ENCODE peak calls at places on chromosomes 2 and 18, in nine cellular contexts. One of them, this sample, is unnamed.

GRCh38 chr2:209456489-209456888 is 32.6 kb downstream of the MAP2 start:
- DNase-seq in neural progenitor cell: no peak
- DNase-seq in coronary artery: no peak
- DNase-seq in cardiac muscle cell: no peak
- DNase-seq in GM12865: no peak
- DNase-seq in endothelial cell: no peak
- DNase-seq in astrocyte of the spinal cord: no peak
- DNase-seq in chondrocyte: no peak
- DNase-seq in foreskin fibroblast: no peak
- DNase-seq in this sample: no peak

GRCh38 chr18:75075016-75075305 is 134.0 kb downstream of the PTGR3 start:
- DNase-seq in neural progenitor cell: no peak
- DNase-seq in coronary artery: no peak
- DNase-seq in cardiac muscle cell: no peak
- DNase-seq in GM12865: no peak
- DNase-seq in endothelial cell: no peak
- DNase-seq in astrocyte of the spinal cord: no peak
- DNase-seq in chondrocyte: no peak
- DNase-seq in foreskin fibroblast: no peak
- DNase-seq in this sample: no peak

GRCh38 chr18:61551586-61551985 is 218.4 kb downstream of the CDH20 start:
- DNase-seq in neural progenitor cell: peak
- DNase-seq in coronary artery: no peak
- DNase-seq in cardiac muscle cell: peak
- DNase-seq in GM12865: peak
- DNase-seq in endothelial cell: peak
- DNase-seq in astrocyte of the spinal cord: peak
- DNase-seq in chondrocyte: no peak
- DNase-seq in foreskin fibroblast: peak
- DNase-seq in this sample: peak

GRCh38 chr2:10457846-10458563 is 9.9 kb upstream of the ODC1 start:
- DNase-seq in neural progenitor cell: no peak
- DNase-seq in coronary artery: no peak
- DNase-seq in cardiac muscle cell: peak
- DNase-seq in GM12865: no peak
- DNase-seq in endothelial cell: no peak
- DNase-seq in astrocyte of the spinal cord: peak
- DNase-seq in chondrocyte: no peak
- DNase-seq in foreskin fibroblast: peak
- DNase-seq in this sample: no peak

GRCh38 chr2:164561991-164562390 is 59.3 kb downstream of the GRB14 start:
- DNase-seq in neural progenitor cell: no peak
- DNase-seq in coronary artery: no peak
- DNase-seq in cardiac muscle cell: no peak
- DNase-seq in GM12865: no peak
- DNase-seq in endothelial cell: no peak
- DNase-seq in astrocyte of the spinal cord: no peak
- DNase-seq in chondrocyte: no peak
- DNase-seq in foreskin fibroblast: no peak
- DNase-seq in this sample: no peak

GRCh38 chr2:3628241-3628679 is 29.7 kb upstream of the ALLC start:
- DNase-seq in neural progenitor cell: no peak
- DNase-seq in coronary artery: peak
- DNase-seq in cardiac muscle cell: no peak
- DNase-seq in GM12865: no peak
- DNase-seq in endothelial cell: no peak
- DNase-seq in astrocyte of the spinal cord: no peak
- DNase-seq in chondrocyte: peak
- DNase-seq in foreskin fibroblast: no peak
- DNase-seq in this sample: no peak

GRCh38 chr2:241225983-241226382 is 37.5 kb downstream of the ANO7 start:
- DNase-seq in neural progenitor cell: no peak
- DNase-seq in coronary artery: no peak
- DNase-seq in cardiac muscle cell: no peak
- DNase-seq in GM12865: no peak
- DNase-seq in endothelial cell: no peak
- DNase-seq in astrocyte of the spinal cord: no peak
- DNase-seq in chondrocyte: peak
- DNase-seq in foreskin fibroblast: no peak
- DNase-seq in this sample: no peak

GRCh38 chr2:226981731-226982373 is 146.0 kb downstream of the RHBDD1 start:
- DNase-seq in neural progenitor cell: no peak
- DNase-seq in coronary artery: no peak
- DNase-seq in cardiac muscle cell: peak
- DNase-seq in GM12865: no peak
- DNase-seq in endothelial cell: no peak
- DNase-seq in astrocyte of the spinal cord: no peak
- DNase-seq in chondrocyte: no peak
- DNase-seq in foreskin fibroblast: no peak
- DNase-seq in this sample: no peak

GRCh38 chr18:24228661-24229053 is 89.8 kb downstream of the CABYR start:
- DNase-seq in neural progenitor cell: no peak
- DNase-seq in coronary artery: no peak
- DNase-seq in cardiac muscle cell: no peak
- DNase-seq in GM12865: no peak
- DNase-seq in endothelial cell: no peak
- DNase-seq in astrocyte of the spinal cord: no peak
- DNase-seq in chondrocyte: no peak
- DNase-seq in foreskin fibroblast: no peak
- DNase-seq in this sample: peak

GRCh38 chr2:173898178-173898668 is 67.0 kb downstream of the SP3 start:
- DNase-seq in neural progenitor cell: no peak
- DNase-seq in coronary artery: no peak
- DNase-seq in cardiac muscle cell: no peak
- DNase-seq in GM12865: peak
- DNase-seq in endothelial cell: no peak
- DNase-seq in astrocyte of the spinal cord: no peak
- DNase-seq in chondrocyte: no peak
- DNase-seq in foreskin fibroblast: no peak
- DNase-seq in this sample: no peak

GRCh38 chr2:148874868-148875341 is at the start of gene KIF5C:
- DNase-seq in neural progenitor cell: peak
- DNase-seq in coronary artery: no peak
- DNase-seq in cardiac muscle cell: peak
- DNase-seq in GM12865: peak
- DNase-seq in endothelial cell: peak
- DNase-seq in astrocyte of the spinal cord: peak
- DNase-seq in chondrocyte: no peak
- DNase-seq in foreskin fibroblast: peak
- DNase-seq in this sample: peak

GRCh38 chr2:42138163-42139016 is 30.8 kb upstream of the EML4 start:
- DNase-seq in neural progenitor cell: no peak
- DNase-seq in coronary artery: no peak
- DNase-seq in cardiac muscle cell: peak
- DNase-seq in GM12865: no peak
- DNase-seq in endothelial cell: no peak
- DNase-seq in astrocyte of the spinal cord: peak
- DNase-seq in chondrocyte: no peak
- DNase-seq in foreskin fibroblast: peak
- DNase-seq in this sample: peak

GRCh38 chr2:188291142-188291616 is 495 bp upstream of the GULP1 start:
- DNase-seq in neural progenitor cell: peak
- DNase-seq in coronary artery: no peak
- DNase-seq in cardiac muscle cell: peak
- DNase-seq in GM12865: no peak
- DNase-seq in endothelial cell: peak
- DNase-seq in astrocyte of the spinal cord: peak
- DNase-seq in chondrocyte: no peak
- DNase-seq in foreskin fibroblast: peak
- DNase-seq in this sample: peak

GRCh38 chr2:231386446-231386845 is 9.1 kb upstream of the B3GNT7 start:
- DNase-seq in neural progenitor cell: no peak
- DNase-seq in coronary artery: no peak
- DNase-seq in cardiac muscle cell: peak
- DNase-seq in GM12865: no peak
- DNase-seq in endothelial cell: no peak
- DNase-seq in astrocyte of the spinal cord: peak
- DNase-seq in chondrocyte: no peak
- DNase-seq in foreskin fibroblast: peak
- DNase-seq in this sample: no peak

GRCh38 chr2:197248001-197248401 is 62.6 kb downstream of the ANKRD44 start:
- DNase-seq in neural progenitor cell: no peak
- DNase-seq in coronary artery: no peak
- DNase-seq in cardiac muscle cell: no peak
- DNase-seq in GM12865: no peak
- DNase-seq in endothelial cell: no peak
- DNase-seq in astrocyte of the spinal cord: no peak
- DNase-seq in chondrocyte: no peak
- DNase-seq in foreskin fibroblast: no peak
- DNase-seq in this sample: no peak
- TF ChIP-seq CTCF in neural progenitor cell: no peak
- TF ChIP-seq CTCF in coronary artery: no peak
- TF ChIP-seq CTCF in cardiac muscle cell: no peak
- TF ChIP-seq CTCF in GM12865: no peak
- TF ChIP-seq CTCF in endothelial cell: no peak
- TF ChIP-seq CTCF in astrocyte of the spinal cord: no peak
- TF ChIP-seq CTCF in chondrocyte: no peak
- TF ChIP-seq CTCF in foreskin fibroblast: no peak
- TF ChIP-seq CTCF in this sample: no peak

GRCh38 chr2:204625135-204625534 is 79.9 kb downstream of the PARD3B start:
- DNase-seq in neural progenitor cell: peak
- DNase-seq in coronary artery: no peak
- DNase-seq in cardiac muscle cell: no peak
- DNase-seq in GM12865: peak
- DNase-seq in endothelial cell: no peak
- DNase-seq in astrocyte of the spinal cord: no peak
- DNase-seq in chondrocyte: no peak
- DNase-seq in foreskin fibroblast: no peak
- DNase-seq in this sample: peak
- TF ChIP-seq CTCF in neural progenitor cell: peak
- TF ChIP-seq CTCF in coronary artery: no peak
- TF ChIP-seq CTCF in cardiac muscle cell: no peak
- TF ChIP-seq CTCF in GM12865: no peak
- TF ChIP-seq CTCF in endothelial cell: no peak
- TF ChIP-seq CTCF in astrocyte of the spinal cord: no peak
- TF ChIP-seq CTCF in chondrocyte: peak
- TF ChIP-seq CTCF in foreskin fibroblast: peak
- TF ChIP-seq CTCF in this sample: peak

GRCh38 chr2:47870668-47871540 is 35.4 kb downstream of the FBXO11 start:
- DNase-seq in neural progenitor cell: no peak
- DNase-seq in coronary artery: no peak
- DNase-seq in cardiac muscle cell: no peak
- DNase-seq in GM12865: no peak
- DNase-seq in endothelial cell: no peak
- DNase-seq in astrocyte of the spinal cord: no peak
- DNase-seq in chondrocyte: no peak
- DNase-seq in foreskin fibroblast: peak
- DNase-seq in this sample: no peak

GRCh38 chr2:47864566-47864965 is 41.7 kb downstream of the FBXO11 start:
- DNase-seq in neural progenitor cell: no peak
- DNase-seq in coronary artery: no peak
- DNase-seq in cardiac muscle cell: no peak
- DNase-seq in GM12865: no peak
- DNase-seq in endothelial cell: no peak
- DNase-seq in astrocyte of the spinal cord: no peak
- DNase-seq in chondrocyte: no peak
- DNase-seq in foreskin fibroblast: no peak
- DNase-seq in this sample: no peak

GRCh38 chr2:47869859-47870258 is 36.4 kb downstream of the FBXO11 start:
- DNase-seq in neural progenitor cell: peak
- DNase-seq in coronary artery: no peak
- DNase-seq in cardiac muscle cell: no peak
- DNase-seq in GM12865: no peak
- DNase-seq in endothelial cell: no peak
- DNase-seq in astrocyte of the spinal cord: peak
- DNase-seq in chondrocyte: no peak
- DNase-seq in foreskin fibroblast: peak
- DNase-seq in this sample: no peak

GRCh38 chr2:47868611-47869352 is 37.5 kb downstream of the FBXO11 start:
- DNase-seq in neural progenitor cell: no peak
- DNase-seq in coronary artery: no peak
- DNase-seq in cardiac muscle cell: no peak
- DNase-seq in GM12865: no peak
- DNase-seq in endothelial cell: no peak
- DNase-seq in astrocyte of the spinal cord: no peak
- DNase-seq in chondrocyte: no peak
- DNase-seq in foreskin fibroblast: no peak
- DNase-seq in this sample: no peak

DNA sequence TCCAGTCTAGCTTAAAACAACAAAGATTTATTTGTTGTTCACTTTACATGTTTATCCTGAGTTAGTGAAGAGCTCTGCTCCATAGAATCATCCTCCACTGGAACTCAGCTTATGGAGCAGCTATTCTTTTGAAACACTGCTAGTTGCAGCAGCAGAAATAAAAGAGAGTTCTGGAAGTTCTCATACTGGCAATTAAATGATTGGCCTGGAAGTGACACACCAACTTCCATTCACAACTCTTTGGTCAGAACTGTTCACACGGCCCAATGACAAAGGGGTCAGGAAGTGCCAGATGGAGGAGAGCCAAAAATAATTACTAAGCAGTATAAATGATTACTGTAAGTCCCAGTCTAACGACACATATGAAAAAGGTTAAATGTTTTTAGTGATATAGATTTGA is 39.1 kb downstream of the FBXO11 start:
- DNase-seq in neural progenitor cell: no peak
- DNase-seq in coronary artery: no peak
- DNase-seq in cardiac muscle cell: peak
- DNase-seq in GM12865: no peak
- DNase-seq in endothelial cell: no peak
- DNase-seq in astrocyte of the spinal cord: peak
- DNase-seq in chondrocyte: no peak
- DNase-seq in foreskin fibroblast: peak
- DNase-seq in this sample: peak
- TF ChIP-seq CTCF in neural progenitor cell: no peak
- TF ChIP-seq CTCF in coronary artery: no peak
- TF ChIP-seq CTCF in cardiac muscle cell: no peak
- TF ChIP-seq CTCF in GM12865: no peak
- TF ChIP-seq CTCF in endothelial cell: no peak
- TF ChIP-seq CTCF in astrocyte of the spinal cord: no peak
- TF ChIP-seq CTCF in chondrocyte: no peak
- TF ChIP-seq CTCF in foreskin fibroblast: no peak
- TF ChIP-seq CTCF in this sample: no peak

GRCh38 chr2:176117162-176117822 is 714 bp downstream of the HOXD10 start:
- DNase-seq in neural progenitor cell: no peak
- DNase-seq in coronary artery: no peak
- DNase-seq in cardiac muscle cell: no peak
- DNase-seq in GM12865: no peak
- DNase-seq in endothelial cell: no peak
- DNase-seq in astrocyte of the spinal cord: no peak
- DNase-seq in chondrocyte: peak
- DNase-seq in foreskin fibroblast: no peak
- DNase-seq in this sample: no peak

GRCh38 chr2:176120369-176121307 is 1.9 kb upstream of the HOXD9 start:
- DNase-seq in neural progenitor cell: no peak
- DNase-seq in coronary artery: no peak
- DNase-seq in cardiac muscle cell: no peak
- DNase-seq in GM12865: no peak
- DNase-seq in endothelial cell: no peak
- DNase-seq in astrocyte of the spinal cord: no peak
- DNase-seq in chondrocyte: no peak
- DNase-seq in foreskin fibroblast: no peak
- DNase-seq in this sample: no peak

GRCh38 chr2:176117823-176118376 is 1.3 kb downstream of the HOXD10 start:
- DNase-seq in neural progenitor cell: no peak
- DNase-seq in coronary artery: no peak
- DNase-seq in cardiac muscle cell: no peak
- DNase-seq in GM12865: no peak
- DNase-seq in endothelial cell: no peak
- DNase-seq in astrocyte of the spinal cord: no peak
- DNase-seq in chondrocyte: no peak
- DNase-seq in foreskin fibroblast: no peak
- DNase-seq in this sample: no peak

GRCh38 chr2:176115883-176116813 is at the start of gene HOXD10:
- DNase-seq in neural progenitor cell: peak
- DNase-seq in coronary artery: no peak
- DNase-seq in cardiac muscle cell: no peak
- DNase-seq in GM12865: no peak
- DNase-seq in endothelial cell: peak
- DNase-seq in astrocyte of the spinal cord: no peak
- DNase-seq in chondrocyte: peak
- DNase-seq in foreskin fibroblast: no peak
- DNase-seq in this sample: no peak

GRCh38 chr2:176118606-176119370 is 2.2 kb downstream of the HOXD10 start:
- DNase-seq in neural progenitor cell: peak
- DNase-seq in coronary artery: no peak
- DNase-seq in cardiac muscle cell: no peak
- DNase-seq in GM12865: peak
- DNase-seq in endothelial cell: no peak
- DNase-seq in astrocyte of the spinal cord: no peak
- DNase-seq in chondrocyte: no peak
- DNase-seq in foreskin fibroblast: no peak
- DNase-seq in this sample: no peak
- TF ChIP-seq CTCF in neural progenitor cell: peak
- TF ChIP-seq CTCF in coronary artery: no peak
- TF ChIP-seq CTCF in cardiac muscle cell: peak
- TF ChIP-seq CTCF in GM12865: peak
- TF ChIP-seq CTCF in endothelial cell: peak
- TF ChIP-seq CTCF in astrocyte of the spinal cord: peak
- TF ChIP-seq CTCF in chondrocyte: peak
- TF ChIP-seq CTCF in foreskin fibroblast: peak
- TF ChIP-seq CTCF in this sample: peak

This sample was measured in Calu3.